ENCODE peak calls at places on chromosome 9, in four cellular contexts. K is CD8-positive, alpha-beta T cell; W is endodermal cell; M is left ventricle myocardium inferior. T is an unnamed sample.

GRCh38 chr9:107999011-107999410 is 509.4 kb upstream of the KLF4 start:
- DNase-seq in K (no peak), W (peak; percentile 72), M (no peak), T (no peak)

GRCh38 chr9:61671276-61671973 is 481.6 kb downstream of the SPATA31A7 start:
- DNase-seq in K (no peak), W (no peak), M (no peak), T (peak; percentile 48)

GRCh38 chr9:107540167-107540566 is 50.6 kb upstream of the KLF4 start:
- DNase-seq in K (no peak), W (no peak), M (no peak), T (no peak)

GRCh38 chr9:92723801-92724323 is 40.8 kb downstream of the BICD2 start:
- DNase-seq in K (no peak), W (no peak), M (no peak), T (no peak)

GRCh38 chr9:135647897-135648296 is 8.6 kb upstream of the GLT6D1 start:
- DNase-seq in K (no peak), W (no peak), M (no peak), T (no peak)

GRCh38 chr9:111897831-111898144 is 1.2 kb downstream of the UGCG start:
- DNase-seq in K (no peak), W (no peak), M (no peak), T (no peak)

GRCh38 chr9:86368871-86369521 is 14.8 kb upstream of the TUT7 start:
- DNase-seq in K (no peak), W (no peak), M (no peak), T (no peak)

GRCh38 chr9:36328798-36329411 is 70.7 kb upstream of the GNE start:
- DNase-seq in K (no peak), W (no peak), M (no peak), T (no peak)

GRCh38 chr9:18569941-18570630 is 96.1 kb downstream of the ADAMTSL1 start:
- DNase-seq in K (no peak), W (no peak), M (no peak), T (no peak)

GRCh38 chr9:16637938-16638337 is 232.5 kb downstream of the BNC2 start:
- DNase-seq in K (no peak), W (no peak), M (no peak), T (no peak)

GRCh38 chr9:129163753-129164152 is 14.3 kb downstream of the IER5L start:
- DNase-seq in K (no peak), W (no peak), M (no peak), T (no peak)

GRCh38 chr9:9521033-9521779 is 1091.6 kb downstream of the PTPRD start:
- DNase-seq in K (no peak), W (no peak), M (no peak), T (no peak)

GRCh38 chr9:123284658-123285057 is 16.3 kb upstream of the STRBP start:
- DNase-seq in K (no peak), W (no peak), M (no peak), T (no peak)

GRCh38 chr9:133142657-133143592 is 20.8 kb downstream of the GBGT1 start:
- DNase-seq in K (peak; percentile 51), W (no peak), M (no peak), T (no peak)

GRCh38 chr9:103867886-103868285 is 226.2 kb upstream of the SMC2 start:
- DNase-seq in K (no peak), W (no peak), M (no peak), T (no peak)

GRCh38 chr9:136849960-136850865 is 1.0 kb downstream of the PHPT1 start:
- DNase-seq in K (peak; percentile 21), W (no peak), M (no peak), T (peak; percentile 44)

GRCh38 chr9:18516514-18516913 is 42.6 kb downstream of the ADAMTSL1 start:
- DNase-seq in K (no peak), W (no peak), M (no peak), T (no peak)

GRCh38 chr9:1052908-1053590 is 2.9 kb downstream of the DMRT2 start:
- DNase-seq in K (no peak), W (no peak), M (no peak), T (no peak)

GRCh38 chr9:108885643-108886348 is 23.7 kb downstream of the ACTL7A start:
- DNase-seq in K (no peak), W (no peak), M (no peak), T (peak; percentile 70)

GRCh38 chr9:99140685-99141314 is 35.9 kb downstream of the TGFBR1 start:
- DNase-seq in K (peak; percentile 55), W (peak; percentile 80), M (no peak), T (no peak)

GRCh38 chr9:99075246-99075912 is 29.5 kb upstream of the TGFBR1 start:
- DNase-seq in K (no peak), W (no peak), M (no peak), T (no peak)

GRCh38 chr9:94867842-94868312 is 141.4 kb downstream of the AOPEP start:
- DNase-seq in K (no peak), W (no peak), M (no peak), T (no peak)

GRCh38 chr9:131045300-131046092 is 36.5 kb downstream of the LAMC3 start:
- DNase-seq in K (peak; percentile 36), W (no peak), M (no peak), T (no peak)

GRCh38 chr9:36289836-36290435 is 31.7 kb upstream of the GNE start:
- DNase-seq in K (no peak), W (no peak), M (no peak), T (no peak)

GRCh38 chr9:89873801-89874200 is 269.0 kb downstream of the GADD45G start:
- DNase-seq in K (no peak), W (peak; percentile 22), M (no peak), T (peak; percentile 34)

GRCh38 chr9:27118916-27119315 is 9.9 kb downstream of the TEK start:
- DNase-seq in K (no peak), W (no peak), M (no peak), T (no peak)

GRCh38 chr9:121604242-121604641 is 47.2 kb upstream of the DAB2IP start:
- DNase-seq in K (no peak), W (peak; percentile 70), M (no peak), T (no peak)

GRCh38 chr9:20238921-20239320 is 383.4 kb downstream of the MLLT3 start:
- DNase-seq in K (no peak), W (no peak), M (no peak), T (no peak)

GRCh38 chr9:135611875-135612209 is 27.5 kb downstream of the GLT6D1 start:
- DNase-seq in K (no peak), W (no peak), M (no peak), T (peak; percentile 5)

GRCh38 chr9:73152445-73152844 is 780 bp downstream of the ANXA1 start:
- DNase-seq in K (no peak), W (no peak), M (no peak), T (no peak)

GRCh38 chr9:34636791-34637355 is 714 bp downstream of the SIGMAR1 start:
- DNase-seq in K (peak; percentile 22), W (no peak), M (no peak), T (no peak)

GRCh38 chr9:136759436-136760325 is 1.6 kb upstream of the LCN8 start:
- DNase-seq in K (no peak), W (no peak), M (no peak), T (no peak)

GRCh38 chr9:120386390-120387131 is 193.4 kb downstream of the CDK5RAP2 start:
- DNase-seq in K (no peak), W (no peak), M (no peak), T (peak; percentile 93)

GRCh38 chr9:124813496-124814177 is 36.7 kb downstream of the OLFML2A start:
- DNase-seq in K (no peak), W (no peak), M (no peak), T (no peak)

GRCh38 chr9:107422189-107422802 is 67.3 kb downstream of the KLF4 start:
- DNase-seq in K (no peak), W (peak; percentile 96), M (peak; percentile 60), T (peak; percentile 63)

GRCh38 chr9:4620881-4621555 is 41.1 kb upstream of the PLPP6 start:
- DNase-seq in K (no peak), W (no peak), M (no peak), T (no peak)

GRCh38 chr9:22829236-22829635 is 382.6 kb downstream of the DMRTA1 start:
- DNase-seq in K (no peak), W (no peak), M (no peak), T (no peak)

GRCh38 chr9:79952401-79952800 is 380.6 kb downstream of the TLE4 start:
- DNase-seq in K (no peak), W (no peak), M (no peak), T (no peak)

GRCh38 chr9:134898319-134898718 is 17.7 kb downstream of the FCN2 start:
- DNase-seq in K (no peak), W (no peak), M (no peak), T (no peak)

GRCh38 chr9:33498387-33498786 is 24.7 kb upstream of the NOL6 start:
- DNase-seq in K (no peak), W (no peak), M (no peak), T (no peak)
- TF ChIP-seq CTCF in K (peak; percentile 50), W (peak; percentile 50), M (peak; percentile 21), T (no peak)

DNA sequence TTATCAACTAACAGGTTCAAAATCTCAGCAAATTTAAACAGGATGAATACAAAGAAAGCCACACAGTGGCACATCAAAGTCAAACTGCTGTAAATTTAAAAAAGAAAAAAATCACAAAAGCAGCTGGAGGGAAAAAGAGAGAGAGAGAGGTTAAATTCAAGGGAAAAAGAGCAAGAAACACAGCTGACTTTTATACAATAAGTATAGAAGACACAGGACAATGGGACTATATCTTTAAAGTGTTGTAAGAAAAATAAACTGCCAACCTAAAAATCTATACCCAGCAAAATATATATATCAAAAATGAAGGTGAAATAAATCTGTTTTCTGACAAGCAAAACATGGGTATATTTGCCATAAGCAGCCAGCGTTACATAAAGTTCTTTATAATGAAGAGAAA is 261.5 kb downstream of the TLE1 start:
- DNase-seq in K (no peak), W (no peak), M (no peak), T (no peak)
- H3K9me3 ChIP-seq in K (no peaks in the 10 kb centered on the region), W (peaks cover 50% of the 10 kb centered on the region), M (peaks cover 40% of the 10 kb centered on the region), T (no peaks in the 10 kb centered on the region)

GRCh38 chr9:102253099-102253498 is 514.7 kb upstream of the GRIN3A start:
- DNase-seq in K (no peak), W (no peak), M (no peak), T (no peak)
- TF ChIP-seq CTCF in K (no peak), W (peak; percentile 73), M (no peak), T (no peak)

GRCh38 chr9:40925149-40925548 is 203.3 kb downstream of the FOXD4L6 start:
- DNase-seq in K (no peak), W (peak; percentile 21), M (no peak), T (no peak)

GRCh38 chr9:40927260-40927631 is 201.2 kb downstream of the FOXD4L6 start:
- DNase-seq in K (no peak), W (peak; percentile 17), M (no peak), T (no peak)

GRCh38 chr9:40927851-40928802 is 200.4 kb downstream of the FOXD4L6 start:
- DNase-seq in K (no peak), W (peak; percentile 37), M (no peak), T (no peak)

GRCh38 chr9:40926404-40927259 is 201.8 kb downstream of the FOXD4L6 start:
- DNase-seq in K (no peak), W (peak; percentile 22), M (no peak), T (no peak)

DNA sequence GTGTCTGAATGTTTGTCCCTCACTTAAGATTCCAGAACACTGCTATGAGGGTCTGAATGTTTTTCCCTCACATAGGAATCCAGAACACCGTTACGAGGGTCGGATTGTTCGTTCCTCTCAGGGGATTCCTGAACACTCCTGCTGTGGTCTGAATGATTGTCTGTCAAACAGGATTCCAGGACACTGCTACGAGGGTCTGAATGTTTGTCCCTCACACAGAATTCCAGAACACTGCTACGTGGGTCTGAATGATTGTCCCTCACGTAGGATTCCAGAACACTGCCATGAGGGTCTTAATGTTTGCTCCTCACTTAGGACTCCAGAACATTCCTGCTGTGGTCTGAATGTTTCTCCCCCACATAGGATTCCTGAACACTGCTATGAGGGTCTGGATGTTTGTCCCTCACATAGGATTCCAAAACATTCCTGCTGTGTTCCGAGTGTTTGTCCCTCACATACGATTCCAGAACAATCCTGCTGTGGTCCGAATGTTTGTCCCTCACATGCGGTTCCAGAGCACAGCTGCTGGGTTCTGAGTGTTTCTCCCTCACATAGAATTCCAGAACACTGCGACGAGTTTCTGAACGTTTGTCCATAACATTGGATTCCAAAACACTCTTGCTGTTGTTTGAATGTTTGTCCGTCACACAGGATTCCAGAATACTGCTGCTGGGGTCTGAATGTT is 199.5 kb downstream of the FOXD4L6 start:
- DNase-seq in K (no peak), W (peak; percentile 20), M (no peak), T (no peak)
- H3K9me3 ChIP-seq in K (peaks cover 51% of the 10 kb centered on the region), W (peaks cover 77% of the 10 kb centered on the region), M (peaks cover 92% of the 10 kb centered on the region), T (peaks cover 44% of the 10 kb centered on the region)